ENCODE peak calls at places on chromosomes 12 and 14, in nine cellular contexts. N is aorta, Z is lower leg skin, O is stomach, E is mesendoderm, J is MM.1S, Y is fibroblast of mammary gland, I is A549, M is heart right ventricle. F is an unnamed sample.

GRCh38 chr12:1523046-1523445 is 71.3 kb downstream of the FBXL14 start:
- DNase-seq in Z (no peak), N (no peak), O (no peak), Y (no peak), I (no peak), M (no peak), E (no peak), J (no peak), F (no peak)

GRCh38 chr14:103538291-103539055 is 9.5 kb downstream of the TRMT61A start:
- DNase-seq in Z (no peak), O (peak), M (peak), Y (no peak), I (no peak), E (no peak), N (peak), J (no peak), F (no peak)

GRCh38 chr14:100607611-100607956 is 20.4 kb upstream of the BEGAIN start:
- DNase-seq in E (no peak), M (no peak), Y (no peak), I (no peak), Z (peak), J (no peak), O (no peak), N (no peak), F (no peak)

GRCh38 chr14:74401504-74402241 is 24.3 kb downstream of the SYNDIG1L start:
- DNase-seq in E (peak), Z (peak), Y (no peak), J (peak), N (peak), M (peak), I (no peak), O (peak), F (peak)

GRCh38 chr12:120209851-120210250 is 8.9 kb upstream of the RPLP0 start:
- DNase-seq in E (no peak), M (no peak), N (peak), I (no peak), Z (no peak), J (no peak), Y (no peak), O (no peak), F (no peak)

GRCh38 chr14:67722293-67722692 is 20.6 kb downstream of the RDH12 start:
- DNase-seq in J (no peak), E (peak), Y (peak), M (peak), O (peak), I (no peak), Z (no peak), N (peak), F (no peak)

GRCh38 chr12:60803147-60803546 is 1207.3 kb downstream of the SLC16A7 start:
- DNase-seq in O (no peak), N (no peak), Z (no peak), M (no peak), J (no peak), Y (no peak), E (no peak), I (no peak), F (no peak)

GRCh38 chr12:89529738-89530137 is 3.9 kb upstream of the POC1B start:
- DNase-seq in J (peak), E (peak), M (no peak), N (no peak), Z (no peak), Y (peak), I (peak), O (no peak), F (peak)

GRCh38 chr12:88308825-88309224 is 166.7 kb downstream of the TMTC3 start:
- DNase-seq in N (no peak), E (no peak), Y (peak), Z (no peak), J (no peak), M (no peak), I (peak), O (no peak), F (no peak)

GRCh38 chr12:58295268-58295667 is 353.9 kb downstream of the ATP23 start:
- DNase-seq in J (no peak), Z (no peak), O (no peak), E (no peak), M (no peak), Y (no peak), I (no peak), N (no peak), F (no peak)

GRCh38 chr14:104975481-104976197 is 2.5 kb downstream of the AHNAK2 start:
- DNase-seq in Z (no peak), J (no peak), M (no peak), Y (no peak), E (peak), N (no peak), I (peak), O (no peak), F (no peak)

GRCh38 chr12:112230136-112230535 is 104.8 kb downstream of the TRAFD1 start:
- DNase-seq in I (no peak), J (no peak), N (no peak), E (no peak), O (no peak), M (no peak), Z (no peak), Y (no peak), F (no peak)

GRCh38 chr14:68891851-68892660 is 87.0 kb downstream of the ACTN1 start:
- DNase-seq in O (no peak), Y (peak), J (no peak), M (no peak), N (no peak), I (no peak), Z (no peak), E (peak), F (no peak)

GRCh38 chr14:73746540-73747385 is 32.6 kb upstream of the PNMA1 start:
- DNase-seq in E (no peak), I (no peak), J (no peak), N (peak), Y (no peak), M (peak), Z (no peak), O (no peak), F (no peak)

GRCh38 chr12:1630827-1631591 is 2.0 kb downstream of the WNT5B start:
- DNase-seq in Z (no peak), N (no peak), I (no peak), Y (peak), J (no peak), M (peak), O (no peak), E (peak), F (no peak)

GRCh38 chr14:79516009-79516408 is 695.3 kb downstream of the DIO2 start:
- DNase-seq in E (peak), M (no peak), Y (no peak), N (no peak), Z (no peak), J (no peak), I (no peak), O (no peak), F (no peak)

GRCh38 chr14:89635615-89636014 is 218.6 kb upstream of the FOXN3 start:
- DNase-seq in Z (no peak), I (no peak), N (no peak), O (no peak), Y (peak), E (no peak), M (no peak), J (no peak), F (no peak)

GRCh38 chr12:24945039-24945438 is 3.9 kb downstream of the BCAT1 start:
- DNase-seq in M (no peak), N (no peak), O (no peak), J (no peak), Y (no peak), I (no peak), E (no peak), Z (no peak), F (no peak)

GRCh38 chr12:27975222-27976136 is 2.9 kb upstream of the PTHLH start:
- DNase-seq in E (peak), O (no peak), I (peak), Y (peak), J (no peak), N (peak), Z (no peak), M (peak), F (no peak)

GRCh38 chr12:45130881-45131281 is 80.0 kb upstream of the DBX2 start:
- DNase-seq in J (peak), O (no peak), Z (no peak), E (peak), N (peak), M (peak), I (peak), Y (peak), F (peak)

DNA sequence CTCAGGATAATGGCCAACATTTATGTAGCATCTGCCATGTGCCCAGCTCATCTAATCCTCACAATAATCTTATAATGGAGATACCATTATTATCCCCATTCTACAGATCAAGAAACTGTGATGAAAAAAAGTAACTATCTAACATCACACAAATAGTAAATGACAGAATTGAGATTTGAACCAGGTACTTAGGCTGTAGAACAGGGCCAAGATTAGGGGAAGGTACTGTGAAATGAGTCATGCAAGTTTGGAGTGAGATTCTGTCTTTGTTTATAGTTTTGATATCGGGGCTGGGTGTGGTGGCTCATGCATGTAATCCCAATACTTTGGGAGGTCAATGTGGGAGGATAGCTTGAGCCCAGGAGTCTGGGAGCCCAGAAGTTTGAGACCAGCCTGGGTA is 1.3 kb upstream of the GNPTAB start:
- DNase-seq in Y (peak), I (no peak), E (no peak), J (no peak), M (no peak), N (no peak), O (no peak), Z (no peak), F (no peak)
- H3K4me3 ChIP-seq in Y (no peak), I (no peak), E (no peak), J (no peak), M (no peak), N (no peak), O (no peak), Z (no peak), F (no peak)

GRCh38 chr12:95633049-95633545 is 81.8 kb upstream of the USP44 start:
- DNase-seq in N (peak), I (peak), E (peak), J (no peak), O (peak), M (no peak), Y (peak), Z (peak), F (no peak)
- H3K4me3 ChIP-seq in N (no peak), I (no peak), E (no peak), J (no peak), O (no peak), M (no peak), Y (no peak), Z (no peak), F (no peak)

GRCh38 chr12:99154983-99155336 is 492.6 kb upstream of the GARIN6 start:
- DNase-seq in J (no peak), M (no peak), N (no peak), E (no peak), Y (no peak), I (no peak), Z (no peak), O (no peak), F (no peak)
- H3K4me3 ChIP-seq in J (no peak), M (peak), N (peak), E (no peak), Y (no peak), I (no peak), Z (no peak), O (no peak), F (no peak)

GRCh38 chr14:56650075-56650474 is 70.5 kb downstream of the TMEM260 start:
- DNase-seq in E (no peak), I (no peak), Y (no peak), O (no peak), Z (no peak), M (peak), N (peak), J (no peak), F (no peak)

GRCh38 chr14:56650977-56651376 is 71.4 kb downstream of the TMEM260 start:
- DNase-seq in Z (no peak), J (no peak), M (no peak), I (no peak), N (no peak), E (no peak), Y (no peak), O (no peak), F (no peak)

DNA sequence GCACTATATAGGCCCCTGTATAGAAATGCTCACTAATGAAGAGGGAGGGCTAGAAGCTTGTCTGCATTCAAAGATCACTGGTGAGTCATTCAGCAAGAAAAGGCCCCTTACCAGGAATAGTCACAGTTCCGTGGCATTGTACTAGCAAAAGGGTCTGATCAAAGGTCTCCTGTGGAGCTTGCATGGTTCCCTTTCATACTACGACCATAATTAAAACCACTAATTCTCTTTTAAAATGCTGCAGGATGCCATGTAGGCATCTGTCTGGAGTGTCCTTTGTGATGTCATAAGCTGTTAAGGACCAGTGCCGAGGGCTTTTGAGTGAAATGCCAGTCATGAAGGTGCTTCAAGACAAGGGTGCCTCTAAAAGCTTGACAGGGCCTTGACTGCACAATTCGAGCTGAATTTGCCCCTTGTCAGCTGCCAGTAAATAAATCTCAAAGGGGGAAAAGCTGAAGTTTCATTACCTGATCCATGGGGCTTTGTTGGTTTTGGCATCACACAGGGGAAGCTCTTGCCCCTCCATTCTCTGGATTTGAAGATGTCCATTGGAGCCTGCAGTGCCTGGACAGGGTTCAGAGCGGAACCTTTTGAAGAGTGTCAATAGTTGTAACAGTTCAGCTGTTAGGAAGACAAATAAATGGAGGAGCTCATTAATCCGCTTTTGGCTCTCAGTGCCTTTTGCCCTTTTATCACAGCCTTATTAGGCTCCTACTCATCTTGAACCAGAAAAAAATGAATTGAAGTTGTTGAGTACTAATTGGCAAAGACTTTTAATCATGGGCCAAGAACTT is 69.1 kb downstream of the TMEM260 start:
- DNase-seq in Z (no peak), I (no peak), Y (no peak), J (no peak), N (no peak), E (peak), M (no peak), O (no peak), F (no peak)
- H3K4me3 ChIP-seq in Z (no peak), I (no peak), Y (no peak), J (no peak), N (no peak), E (no peak), M (no peak), O (no peak), F (no peak)

DNA sequence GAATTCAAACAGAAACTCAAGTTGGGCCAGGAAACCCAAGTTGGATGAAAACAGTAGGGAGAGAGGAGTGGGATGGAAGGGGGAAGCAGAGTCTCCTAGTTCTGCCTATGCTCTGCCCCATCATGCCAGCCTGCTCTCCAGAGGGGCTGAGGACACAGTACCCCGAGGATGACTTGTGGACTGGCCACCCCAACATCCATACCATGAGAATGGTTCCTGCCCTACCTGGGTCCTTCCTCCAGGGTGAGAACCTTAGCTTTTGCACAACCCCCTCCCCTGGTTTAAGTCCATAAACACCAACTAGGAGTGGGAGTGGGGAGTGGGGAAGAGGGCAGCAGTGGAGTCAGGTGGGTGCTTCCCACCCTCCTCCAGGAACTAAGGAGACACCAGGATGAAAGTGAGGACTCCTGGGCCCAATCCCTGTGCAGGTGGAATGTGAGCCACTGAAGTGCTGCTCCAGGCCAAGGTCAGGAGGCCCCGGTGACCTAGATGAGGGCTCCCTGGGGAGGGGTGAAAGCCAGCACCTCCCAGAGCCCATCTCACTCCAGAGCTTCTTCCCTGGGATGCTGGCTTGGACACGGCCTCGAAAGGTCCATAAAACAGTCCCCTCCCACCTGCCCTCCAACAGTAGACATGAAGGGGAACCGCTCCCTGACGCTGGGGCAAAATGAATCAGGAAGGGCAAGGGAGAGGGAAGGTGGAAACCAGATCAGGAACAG is 6.6 kb downstream of the ZNF385A start:
- DNase-seq in N (no peak), M (no peak), J (no peak), O (no peak), Z (peak), Y (no peak), I (no peak), E (no peak), F (no peak)
- H3K4me3 ChIP-seq in N (no peak), M (peak), J (no peak), O (peak), Z (no peak), Y (no peak), I (peak), E (no peak), F (no peak)

DNA sequence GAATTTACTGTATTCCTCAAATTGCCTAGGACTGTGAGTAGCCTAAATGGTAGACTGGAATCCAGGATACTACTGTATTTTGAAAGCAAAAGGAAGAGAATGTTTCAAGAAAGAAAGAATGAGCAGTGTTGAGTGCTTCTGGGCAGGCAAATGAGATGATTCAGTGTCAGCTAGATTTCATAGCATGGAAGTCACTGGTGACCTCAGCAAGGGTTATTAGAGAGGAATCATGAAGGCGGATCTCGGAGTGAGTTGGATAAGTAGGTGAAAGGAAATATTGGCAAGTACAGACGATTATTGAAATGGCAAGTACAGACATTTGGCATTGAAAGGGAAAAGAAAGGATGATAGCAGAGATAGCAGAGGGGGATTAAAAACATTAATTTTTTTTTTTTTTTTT is 27.1 kb downstream of the VRK1 start:
- DNase-seq in M (no peak), E (no peak), I (no peak), Y (peak), J (no peak), O (no peak), Z (no peak), N (no peak), F (no peak)
- H3K4me3 ChIP-seq in M (no peak), E (no peak), I (no peak), Y (no peak), J (no peak), O (no peak), Z (no peak), N (no peak), F (no peak)